ENCODE peak calls at places on chromosomes 2 and 18, in eight cellular contexts. X is upper lobe of right lung; H is hepatocyte; S is endodermal cell; D is small intestine; A is CD8-positive, alpha-beta memory T cell; F is GM23248; V is colonic mucosa. T is an unnamed sample. For H3K4me1 and H3K27me3, the result is how much of the 10 kb centered on the place peaks cover.

GRCh38 chr2:219119422-219120043 is 41.1 kb downstream of the NHEJ1 start:
- DNase-seq in S (peak), D (peak), F (peak), X (peak), V (peak), A (peak), H (peak), T (peak)

GRCh38 chr2:65991864-65992554 is 442.9 kb upstream of the MEIS1 start:
- DNase-seq in X (no peak), V (no peak), H (peak), D (no peak), F (no peak), S (no peak), A (no peak), T (no peak)

GRCh38 chr2:38268691-38269309 is 108.3 kb downstream of the ATL2 start:
- DNase-seq in V (no peak), H (no peak), S (no peak), X (no peak), F (peak), A (no peak), D (no peak), T (no peak)

GRCh38 chr2:171083426-171083825 is 77.3 kb downstream of the TLK1 start:
- DNase-seq in V (no peak), A (no peak), H (no peak), X (no peak), F (no peak), D (no peak), S (no peak), T (no peak)

GRCh38 chr2:237932731-237933131 is 34.1 kb upstream of the UBE2F start:
- DNase-seq in A (no peak), X (no peak), F (peak), S (no peak), H (no peak), D (no peak), V (no peak), T (no peak)

GRCh38 chr2:40937284-40937683 is 485.4 kb upstream of the SLC8A1 start:
- DNase-seq in A (no peak), V (no peak), S (no peak), D (no peak), F (no peak), X (no peak), H (no peak), T (no peak)

GRCh38 chr2:138780908-138781307 is 718 bp upstream of the NXPH2 start:
- DNase-seq in H (no peak), X (no peak), A (no peak), S (no peak), D (no peak), F (no peak), V (no peak), T (no peak)

GRCh38 chr2:233210843-233211600 is 40.5 kb upstream of the ATG16L1 start:
- DNase-seq in F (peak), D (peak), S (no peak), V (peak), A (no peak), H (peak), X (peak), T (peak)

GRCh38 chr2:74413001-74413698 is 8.3 kb downstream of the C2orf81 start:
- DNase-seq in X (no peak), S (no peak), V (peak), F (no peak), H (peak), D (peak), A (no peak), T (no peak)

GRCh38 chr2:12587228-12587627 is 129.5 kb upstream of the TRIB2 start:
- DNase-seq in D (no peak), X (no peak), F (no peak), S (no peak), A (no peak), H (no peak), V (no peak), T (no peak)

GRCh38 chr2:167509585-167509984 is 621.3 kb downstream of the XIRP2 start:
- DNase-seq in V (no peak), D (no peak), S (peak), H (peak), X (no peak), A (no peak), F (peak), T (no peak)

GRCh38 chr18:61216086-61216485 is 117.1 kb upstream of the CDH20 start:
- DNase-seq in D (no peak), S (no peak), H (no peak), V (no peak), A (no peak), X (no peak), F (no peak), T (no peak)

GRCh38 chr2:62474173-62474572 is 31.8 kb downstream of the TMEM17 start:
- DNase-seq in V (no peak), F (no peak), H (no peak), D (no peak), A (no peak), S (no peak), X (no peak), T (no peak)

GRCh38 chr2:96320326-96321229 is 4.5 kb upstream of the ITPRIPL1 start:
- DNase-seq in F (no peak), H (no peak), V (no peak), D (no peak), A (no peak), S (no peak), X (no peak), T (no peak)

GRCh38 chr2:218981390-218982311 is 3.3 kb downstream of the FEV start:
- DNase-seq in S (peak), D (peak), H (peak), F (peak), A (no peak), X (peak), V (no peak), T (peak)

GRCh38 chr2:101805146-101806088 is 107.9 kb downstream of the MAP4K4 start:
- DNase-seq in D (peak), H (peak), S (peak), V (no peak), A (no peak), X (no peak), F (no peak), T (no peak)

GRCh38 chr2:176872406-176872805 is 340.2 kb upstream of the HNRNPA3 start:
- DNase-seq in D (no peak), F (no peak), S (peak), H (no peak), V (no peak), X (no peak), A (no peak), T (no peak)

GRCh38 chr2:235206399-235206798 is 254.6 kb downstream of the SH3BP4 start:
- DNase-seq in X (no peak), D (no peak), S (no peak), H (no peak), A (no peak), F (no peak), V (no peak), T (no peak)

GRCh38 chr2:240985881-240986786 is 12.3 kb upstream of the SNED1 start:
- DNase-seq in V (no peak), S (no peak), D (no peak), X (no peak), H (no peak), F (no peak), A (no peak), T (peak)

GRCh38 chr2:44290271-44290670 is 15.0 kb downstream of the SLC3A1 start:
- DNase-seq in X (no peak), V (no peak), S (no peak), D (no peak), H (no peak), F (peak), A (no peak), T (no peak)

GRCh38 chr2:233468047-233468745 is 98.4 kb downstream of the USP40 start:
- DNase-seq in H (no peak), V (no peak), F (no peak), D (no peak), S (no peak), X (peak), A (no peak), T (no peak)

GRCh38 chr18:46220116-46220515 is 115.9 kb downstream of the HAUS1 start:
- DNase-seq in V (no peak), X (no peak), F (peak), S (no peak), D (no peak), H (no peak), A (no peak), T (no peak)

GRCh38 chr2:73987109-73987947 is 2.6 kb downstream of the TET3 start:
- DNase-seq in H (peak), F (no peak), V (peak), A (peak), D (peak), S (peak), X (peak), T (peak)

GRCh38 chr2:48738806-48739205 is 16.7 kb downstream of the LHCGR start:
- DNase-seq in S (no peak), V (no peak), F (peak), H (no peak), D (no peak), X (no peak), A (no peak), T (no peak)

DNA sequence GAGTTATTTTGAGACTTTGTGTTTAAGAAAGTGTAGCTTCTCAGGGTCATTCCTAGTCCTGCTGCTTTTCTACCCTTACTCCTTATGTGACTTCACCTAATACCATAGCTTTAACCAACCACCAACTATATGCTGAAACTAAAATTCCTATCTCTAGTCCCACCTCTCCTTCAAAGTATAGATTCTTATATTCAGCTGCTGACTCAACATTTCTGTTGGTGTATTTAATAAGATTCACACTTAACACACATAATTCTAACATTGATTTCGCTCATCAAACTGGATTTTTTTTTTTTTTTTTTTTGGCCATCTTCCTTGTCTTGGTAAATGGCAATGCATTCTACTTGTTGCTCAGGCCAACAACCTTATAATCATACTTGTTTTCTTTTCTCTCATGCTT is 30.1 kb downstream of the TAF1B start:
- DNase-seq in S (no peak), F (no peak), V (no peak), H (no peak), X (no peak), D (no peak), A (no peak), T (no peak)
- H3K4me1 ChIP-seq in S (under half), F (under half), V (under half), H (under half), X (under half), D (under half), A (under half), T (under half)

GRCh38 chr18:7205346-7205745 is 25.5 kb upstream of the LRRC30 start:
- DNase-seq in D (no peak), S (no peak), A (no peak), V (no peak), F (no peak), H (no peak), X (no peak), T (no peak)

GRCh38 chr18:7202119-7202680 is 28.7 kb upstream of the LRRC30 start:
- DNase-seq in D (no peak), V (no peak), X (no peak), S (no peak), F (no peak), H (no peak), A (no peak), T (no peak)

GRCh38 chr18:7206231-7206630 is 24.7 kb upstream of the LRRC30 start:
- DNase-seq in A (no peak), F (no peak), S (no peak), D (no peak), X (no peak), H (no peak), V (no peak), T (no peak)

GRCh38 chr18:7207366-7207765 is 23.5 kb upstream of the LRRC30 start:
- DNase-seq in H (no peak), X (no peak), F (peak), V (no peak), S (no peak), D (no peak), A (no peak), T (no peak)
- H3K27ac ChIP-seq in H (no peak), X (peak), F (no peak), V (no peak), S (no peak), D (no peak), A (no peak), T (no peak)

GRCh38 chr18:49597556-49597955 is 35.7 kb downstream of the LIPG start:
- DNase-seq in H (no peak), S (peak), V (no peak), D (no peak), X (no peak), A (no peak), F (no peak), T (no peak)
- H3K27me3 ChIP-seq in H (under half), S (under half), V (under half), D (under half), X (under half), A (under half), F (under half), T (under half)

GRCh38 chr18:44921974-44922373 is 241.3 kb downstream of the SETBP1 start:
- DNase-seq in D (no peak), H (no peak), S (no peak), A (no peak), V (no peak), F (no peak), X (no peak), T (no peak)
- H3K4me1 ChIP-seq in D (under half), H (under half), S (under half), A (under half), V (under half), F (under half), X (under half), T (under half)

GRCh38 chr2:20496477-20496876 is 49.6 kb downstream of the RHOB start:
- DNase-seq in F (no peak), A (no peak), H (no peak), D (no peak), X (no peak), S (no peak), V (no peak), T (no peak)

GRCh38 chr2:20499387-20499786 is 52.5 kb downstream of the RHOB start:
- DNase-seq in H (no peak), D (no peak), S (peak), A (no peak), V (no peak), X (no peak), F (no peak), T (no peak)

GRCh38 chr2:20496942-20497341 is 50.1 kb downstream of the RHOB start:
- DNase-seq in S (no peak), V (no peak), X (no peak), F (no peak), H (no peak), D (no peak), A (no peak), T (no peak)

GRCh38 chr2:20494246-20494645 is 47.4 kb downstream of the RHOB start:
- DNase-seq in F (peak), D (no peak), V (no peak), H (no peak), A (no peak), S (no peak), X (no peak), T (no peak)

GRCh38 chr2:20496069-20496468 is 49.2 kb downstream of the RHOB start:
- DNase-seq in S (no peak), A (no peak), D (no peak), H (peak), X (peak), V (no peak), F (peak), T (no peak)
- H3K27ac ChIP-seq in S (no peak), A (no peak), D (no peak), H (no peak), X (no peak), V (no peak), F (peak), T (no peak)

GRCh38 chr2:70767094-70767698 is 804 bp downstream of the ADD2 start:
- DNase-seq in F (no peak), S (peak), D (no peak), H (peak), X (no peak), V (no peak), A (no peak), T (no peak)
- H3K27me3 ChIP-seq in F (half or more), S (under half), D (under half), H (half or more), X (half or more), V (half or more), A (under half), T (under half)

GRCh38 chr2:131641414-131642206 is 113.9 kb downstream of the CCDC74A start:
- DNase-seq in A (no peak), S (no peak), X (no peak), F (peak), V (no peak), H (no peak), D (no peak), T (no peak)

GRCh38 chr2:131645177-131645765 is 117.6 kb downstream of the CCDC74A start:
- DNase-seq in S (no peak), D (no peak), X (no peak), H (no peak), A (no peak), F (no peak), V (no peak), T (no peak)

DNA sequence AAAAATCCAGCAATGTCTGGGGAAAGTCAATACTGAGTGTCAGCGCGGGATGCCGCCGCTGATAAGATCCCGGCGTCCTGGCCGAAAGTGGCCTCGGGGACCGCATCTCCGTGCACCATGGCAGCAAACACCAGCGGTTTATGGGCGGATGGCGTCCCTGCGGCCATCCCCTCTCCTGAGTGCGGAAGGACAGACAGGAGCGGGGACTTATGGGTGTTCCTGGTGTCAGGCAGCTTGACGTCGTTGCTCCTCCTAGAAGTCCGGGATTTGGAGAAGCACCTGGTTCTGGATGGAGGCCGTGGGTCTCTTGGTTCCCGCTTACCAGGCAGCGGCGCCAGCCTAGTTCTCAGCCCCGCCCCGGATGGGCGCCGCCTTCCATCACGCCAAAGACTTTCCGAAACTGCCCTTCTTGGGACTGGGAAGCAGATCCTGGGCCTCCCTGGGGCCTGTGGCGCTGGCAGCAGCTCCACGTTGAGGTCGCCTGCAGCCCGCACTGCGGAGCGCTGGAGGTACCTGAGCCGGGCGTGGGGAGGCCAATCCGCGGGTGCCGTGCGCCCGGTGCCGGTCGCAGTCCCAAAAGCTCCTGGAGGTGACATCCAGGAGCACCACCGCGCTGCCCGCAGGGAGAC is 119.1 kb downstream of the CCDC74A start:
- DNase-seq in X (no peak), S (no peak), A (no peak), F (peak), H (no peak), D (no peak), V (no peak), T (peak)
- H3K4me1 ChIP-seq in X (under half), S (under half), A (under half), F (under half), H (under half), D (under half), V (under half), T (under half)

GRCh38 chr18:34661464-34662087 is 48.5 kb upstream of the DTNA start:
- DNase-seq in S (peak), X (no peak), V (no peak), A (no peak), D (peak), F (peak), H (peak), T (no peak)
- H3K27ac ChIP-seq in S (peak), X (no peak), V (no peak), A (no peak), D (no peak), F (no peak), H (peak), T (no peak)

T was measured in right cardiac atrium.